ENCODE peak calls at places on chromosomes 7 and 10, in ten cellular contexts. F is naive thymus-derived CD8-positive, alpha-beta T cell; K is MCF 10A; T is HCEC 1CT; M is non-pigmented ciliary epithelial cell; Z is NT2/D1; V is tibial nerve; A is CD8-positive, alpha-beta T cell; Y is prostate gland; W is heart right ventricle. R is an unnamed sample.

GRCh38 chr10:102579206-102579790 is 65.0 kb upstream of the TRIM8 start:
- DNase-seq in F (no peak), K (no peak), T (no peak), M (no peak), Z (no peak), V (no peak), A (no peak), Y (no peak), W (no peak), R (no peak)

GRCh38 chr10:42882597-42882996 is 100.0 kb downstream of the BMS1 start:
- DNase-seq in F (no peak), K (no peak), T (no peak), M (no peak), Z (no peak), V (no peak), A (no peak), Y (no peak), W (no peak), R (no peak)

GRCh38 chr10:92800122-92800521 is 48.2 kb upstream of the EXOC6 start:
- DNase-seq in F (no peak), K (no peak), T (no peak), M (no peak), Z (no peak), V (no peak), A (no peak), Y (no peak), W (no peak), R (no peak)

GRCh38 chr10:93947055-93947454 is 46.7 kb upstream of the PLCE1 start:
- DNase-seq in F (no peak), K (no peak), T (peak; percentile 74), M (peak; percentile 82), Z (no peak), V (no peak), A (no peak), Y (no peak), W (no peak), R (no peak)

GRCh38 chr7:101162551-101163280 is 2.7 kb downstream of the VGF start:
- DNase-seq in F (no peak), K (peak; percentile 74), T (peak; percentile 63), M (no peak), Z (no peak), V (no peak), A (no peak), Y (no peak), W (peak; percentile 40), R (peak; percentile 38)

GRCh38 chr10:29621161-29621560 is 13.6 kb downstream of the SVIL start:
- DNase-seq in F (no peak), K (peak; percentile 91), T (no peak), M (peak; percentile 90), Z (peak; percentile 66), V (no peak), A (no peak), Y (no peak), W (no peak), R (no peak)

GRCh38 chr10:46247808-46248569 is 38.8 kb upstream of the ANTXRL start:
- DNase-seq in F (peak; percentile 0), K (no peak), T (no peak), M (no peak), Z (no peak), V (no peak), A (no peak), Y (no peak), W (peak; percentile 45), R (peak; percentile 29)

GRCh38 chr10:5888843-5889623 is 660 bp downstream of the ANKRD16 start:
- DNase-seq in F (peak; percentile 22), K (peak; percentile 27), T (peak; percentile 20), M (no peak), Z (no peak), V (no peak), A (peak; percentile 2), Y (no peak), W (peak; percentile 36), R (peak; percentile 72)

GRCh38 chr10:37854606-37855005 is 2.8 kb downstream of the ZNF248 start:
- DNase-seq in F (no peak), K (no peak), T (no peak), M (no peak), Z (no peak), V (no peak), A (no peak), Y (no peak), W (no peak), R (no peak)

GRCh38 chr7:82264752-82265305 is 178.7 kb downstream of the CACNA2D1 start:
- DNase-seq in F (no peak), K (no peak), T (no peak), M (no peak), Z (no peak), V (no peak), A (no peak), Y (no peak), W (no peak), R (no peak)

GRCh38 chr7:519974-520458 is 370 bp upstream of the PDGFA start:
- DNase-seq in F (no peak), K (peak; percentile 60), T (peak; percentile 62), M (no peak), Z (no peak), V (no peak), A (no peak), Y (no peak), W (peak; percentile 65), R (peak; percentile 34)

GRCh38 chr7:156111-157007 is 36.0 kb upstream of the FAM20C start:
- DNase-seq in F (no peak), K (no peak), T (no peak), M (no peak), Z (no peak), V (no peak), A (no peak), Y (no peak), W (no peak), R (no peak)

GRCh38 chr10:122113161-122113944 is 124.4 kb downstream of the TACC2 start:
- DNase-seq in F (no peak), K (peak; percentile 76), T (peak; percentile 72), M (no peak), Z (no peak), V (peak; percentile 65), A (no peak), Y (peak; percentile 83), W (peak; percentile 74), R (peak; percentile 20)

GRCh38 chr7:84482476-84482875 is 287.9 kb upstream of the SEMA3A start:
- DNase-seq in F (no peak), K (no peak), T (no peak), M (no peak), Z (no peak), V (no peak), A (no peak), Y (no peak), W (no peak), R (no peak)

GRCh38 chr7:80821781-80822180 is 97.1 kb downstream of the SEMA3C start:
- DNase-seq in F (no peak), K (no peak), T (no peak), M (no peak), Z (no peak), V (no peak), A (no peak), Y (no peak), W (no peak), R (no peak)

GRCh38 chr10:131812736-131813604 is 87.8 kb upstream of the PPP2R2D start:
- DNase-seq in F (no peak), K (no peak), T (no peak), M (no peak), Z (no peak), V (no peak), A (no peak), Y (no peak), W (no peak), R (no peak)

GRCh38 chr10:88999629-89000028 is 9.0 kb downstream of the FAS start:
- DNase-seq in F (no peak), K (no peak), T (peak; percentile 55), M (no peak), Z (no peak), V (no peak), A (no peak), Y (no peak), W (no peak), R (no peak)

GRCh38 chr10:131760416-131761166 is 140.2 kb upstream of the PPP2R2D start:
- DNase-seq in F (no peak), K (no peak), T (no peak), M (no peak), Z (peak; percentile 40), V (no peak), A (no peak), Y (no peak), W (no peak), R (no peak)

GRCh38 chr10:17533731-17534130 is 79.3 kb upstream of the ST8SIA6 start:
- DNase-seq in F (no peak), K (no peak), T (no peak), M (no peak), Z (no peak), V (no peak), A (no peak), Y (no peak), W (no peak), R (no peak)

GRCh38 chr10:97003804-97004201 is 171.7 kb downstream of the LCOR start:
- DNase-seq in F (no peak), K (no peak), T (no peak), M (no peak), Z (no peak), V (no peak), A (no peak), Y (no peak), W (no peak), R (no peak)

GRCh38 chr7:28277364-28277763 is 96.8 kb upstream of the JAZF1 start:
- DNase-seq in F (no peak), K (no peak), T (no peak), M (no peak), Z (no peak), V (no peak), A (no peak), Y (no peak), W (no peak), R (no peak)

GRCh38 chr10:34251177-34251576 is 563.9 kb downstream of the PARD3 start:
- DNase-seq in F (no peak), K (no peak), T (no peak), M (no peak), Z (no peak), V (no peak), A (no peak), Y (no peak), W (no peak), R (no peak)

GRCh38 chr7:82521906-82522445 is 78.4 kb upstream of the CACNA2D1 start:
- DNase-seq in F (no peak), K (no peak), T (no peak), M (no peak), Z (no peak), V (no peak), A (no peak), Y (no peak), W (no peak), R (no peak)

GRCh38 chr10:24706479-24707118 is 17.1 kb downstream of the ARHGAP21 start:
- DNase-seq in F (no peak), K (peak; percentile 93), T (peak; percentile 98), M (peak; percentile 86), Z (no peak), V (no peak), A (no peak), Y (no peak), W (no peak), R (no peak)

GRCh38 chr10:61835069-61835908 is 66.2 kb upstream of the ARID5B start:
- DNase-seq in F (no peak), K (peak; percentile 70), T (peak; percentile 88), M (peak; percentile 65), Z (no peak), V (no peak), A (no peak), Y (no peak), W (no peak), R (peak; percentile 60)

GRCh38 chr10:30788307-30788706 is 158.8 kb upstream of the LYZL2 start:
- DNase-seq in F (no peak), K (peak; percentile 26), T (peak; percentile 43), M (no peak), Z (no peak), V (no peak), A (no peak), Y (no peak), W (no peak), R (no peak)

GRCh38 chr7:157077986-157078644 is 60.6 kb upstream of the UBE3C start:
- DNase-seq in F (no peak), K (no peak), T (no peak), M (no peak), Z (no peak), V (no peak), A (no peak), Y (no peak), W (no peak), R (no peak)

GRCh38 chr7:84629640-84630318 is 435.2 kb upstream of the SEMA3A start:
- DNase-seq in F (no peak), K (no peak), T (no peak), M (no peak), Z (no peak), V (no peak), A (no peak), Y (no peak), W (no peak), R (no peak)